ENCODE peak calls at places on chromosomes 3 and 15, in seven cellular contexts. One of them, this sample, is unnamed.

GRCh38 chr3:126113238-126113555 is 29.3 kb upstream of the SLC41A3 start:
- DNase-seq in G401: no peak
- DNase-seq in ACHN: no peak
- DNase-seq in NCI-H510A treated with DMSO at 0.1 percent for 48 hours: no peak
- DNase-seq in EL: no peak
- DNase-seq in activated naive CD4-positive, alpha-beta T cell treated with Interleukin-2 at 50 U/mL for 16 hours: no peak
- DNase-seq in AG04450: no peak
- DNase-seq in this sample: no peak

GRCh38 chr3:40229411-40229810 is 80.1 kb upstream of the EIF1B start:
- DNase-seq in G401: no peak
- DNase-seq in ACHN: no peak
- DNase-seq in NCI-H510A treated with DMSO at 0.1 percent for 48 hours: no peak
- DNase-seq in EL: no peak
- DNase-seq in activated naive CD4-positive, alpha-beta T cell treated with Interleukin-2 at 50 U/mL for 16 hours: no peak
- DNase-seq in AG04450: no peak
- DNase-seq in this sample: no peak

GRCh38 chr3:133896002-133896761 is 500 bp upstream of the RAB6B start:
- DNase-seq in G401: peak
- DNase-seq in ACHN: no peak
- DNase-seq in NCI-H510A treated with DMSO at 0.1 percent for 48 hours: no peak
- DNase-seq in EL: peak
- DNase-seq in activated naive CD4-positive, alpha-beta T cell treated with Interleukin-2 at 50 U/mL for 16 hours: no peak
- DNase-seq in AG04450: no peak
- DNase-seq in this sample: no peak

GRCh38 chr3:66136597-66136996 is 84.2 kb upstream of the SLC25A26 start:
- DNase-seq in G401: no peak
- DNase-seq in ACHN: no peak
- DNase-seq in NCI-H510A treated with DMSO at 0.1 percent for 48 hours: no peak
- DNase-seq in EL: no peak
- DNase-seq in activated naive CD4-positive, alpha-beta T cell treated with Interleukin-2 at 50 U/mL for 16 hours: no peak
- DNase-seq in AG04450: no peak
- DNase-seq in this sample: no peak

GRCh38 chr3:80997622-80998021 is 763.8 kb downstream of the GBE1 start:
- DNase-seq in G401: no peak
- DNase-seq in ACHN: no peak
- DNase-seq in NCI-H510A treated with DMSO at 0.1 percent for 48 hours: no peak
- DNase-seq in EL: no peak
- DNase-seq in activated naive CD4-positive, alpha-beta T cell treated with Interleukin-2 at 50 U/mL for 16 hours: no peak
- DNase-seq in AG04450: no peak
- DNase-seq in this sample: no peak

GRCh38 chr15:43928152-43928551 is 101.3 kb downstream of the WDR76 start:
- DNase-seq in G401: no peak
- DNase-seq in ACHN: no peak
- DNase-seq in NCI-H510A treated with DMSO at 0.1 percent for 48 hours: no peak
- DNase-seq in EL: no peak
- DNase-seq in activated naive CD4-positive, alpha-beta T cell treated with Interleukin-2 at 50 U/mL for 16 hours: no peak
- DNase-seq in AG04450: no peak
- DNase-seq in this sample: no peak

GRCh38 chr3:66456711-66457173 is 44.1 kb downstream of the LRIG1 start:
- DNase-seq in G401: peak
- DNase-seq in ACHN: no peak
- DNase-seq in NCI-H510A treated with DMSO at 0.1 percent for 48 hours: no peak
- DNase-seq in EL: no peak
- DNase-seq in activated naive CD4-positive, alpha-beta T cell treated with Interleukin-2 at 50 U/mL for 16 hours: no peak
- DNase-seq in AG04450: no peak
- DNase-seq in this sample: no peak

GRCh38 chr15:70355275-70355795 is 257.6 kb upstream of the TLE3 start:
- DNase-seq in G401: no peak
- DNase-seq in ACHN: no peak
- DNase-seq in NCI-H510A treated with DMSO at 0.1 percent for 48 hours: no peak
- DNase-seq in EL: no peak
- DNase-seq in activated naive CD4-positive, alpha-beta T cell treated with Interleukin-2 at 50 U/mL for 16 hours: no peak
- DNase-seq in AG04450: no peak
- DNase-seq in this sample: no peak

GRCh38 chr15:49831206-49831965 is 210.5 kb downstream of the DTWD1 start:
- DNase-seq in G401: no peak
- DNase-seq in ACHN: no peak
- DNase-seq in NCI-H510A treated with DMSO at 0.1 percent for 48 hours: no peak
- DNase-seq in EL: peak
- DNase-seq in activated naive CD4-positive, alpha-beta T cell treated with Interleukin-2 at 50 U/mL for 16 hours: no peak
- DNase-seq in AG04450: no peak
- DNase-seq in this sample: peak

GRCh38 chr3:22922317-22922716 is 280.8 kb upstream of the UBE2E2 start:
- DNase-seq in G401: no peak
- DNase-seq in ACHN: peak
- DNase-seq in NCI-H510A treated with DMSO at 0.1 percent for 48 hours: no peak
- DNase-seq in EL: peak
- DNase-seq in activated naive CD4-positive, alpha-beta T cell treated with Interleukin-2 at 50 U/mL for 16 hours: no peak
- DNase-seq in AG04450: no peak
- DNase-seq in this sample: no peak

GRCh38 chr15:101063891-101064794 is 145.0 kb downstream of the LRRK1 start:
- DNase-seq in G401: no peak
- DNase-seq in ACHN: no peak
- DNase-seq in NCI-H510A treated with DMSO at 0.1 percent for 48 hours: no peak
- DNase-seq in EL: no peak
- DNase-seq in activated naive CD4-positive, alpha-beta T cell treated with Interleukin-2 at 50 U/mL for 16 hours: no peak
- DNase-seq in AG04450: no peak
- DNase-seq in this sample: no peak

GRCh38 chr3:52289747-52290595 is 2.3 kb downstream of the GLYCTK start:
- DNase-seq in G401: no peak
- DNase-seq in ACHN: no peak
- DNase-seq in NCI-H510A treated with DMSO at 0.1 percent for 48 hours: no peak
- DNase-seq in EL: no peak
- DNase-seq in activated naive CD4-positive, alpha-beta T cell treated with Interleukin-2 at 50 U/mL for 16 hours: no peak
- DNase-seq in AG04450: no peak
- DNase-seq in this sample: no peak

GRCh38 chr15:66702770-66703539 is 919 bp downstream of the SMAD6 start:
- DNase-seq in G401: no peak
- DNase-seq in ACHN: no peak
- DNase-seq in NCI-H510A treated with DMSO at 0.1 percent for 48 hours: peak
- DNase-seq in EL: no peak
- DNase-seq in activated naive CD4-positive, alpha-beta T cell treated with Interleukin-2 at 50 U/mL for 16 hours: peak
- DNase-seq in AG04450: no peak
- DNase-seq in this sample: no peak

GRCh38 chr3:25457642-25458419 is 29.8 kb downstream of the RARB start:
- DNase-seq in G401: no peak
- DNase-seq in ACHN: no peak
- DNase-seq in NCI-H510A treated with DMSO at 0.1 percent for 48 hours: no peak
- DNase-seq in EL: peak
- DNase-seq in activated naive CD4-positive, alpha-beta T cell treated with Interleukin-2 at 50 U/mL for 16 hours: no peak
- DNase-seq in AG04450: no peak
- DNase-seq in this sample: no peak